ENCODE peak calls at places on chromosomes 13 and 19, in four cellular contexts. T is lung; Y is CD4-positive, CD25-positive, alpha-beta regulatory T cell; P is lower lobe of right lung. F is an unnamed sample.

GRCh38 chr19:3573162-3573857 is 566 bp downstream of the HMG20B start:
- DNase-seq in T (peak; percentile 45), Y (no peak), P (peak; percentile 69), F (no peak)

GRCh38 chr13:40993119-40993518 is 26.0 kb downstream of the ELF1 start:
- DNase-seq in T (no peak), Y (no peak), P (no peak), F (no peak)

GRCh38 chr19:50694815-50695145 is 24.8 kb downstream of the SHANK1 start:
- DNase-seq in T (no peak), Y (no peak), P (no peak), F (no peak)

GRCh38 chr19:15260939-15261338 is 28.7 kb upstream of the EPHX3 start:
- DNase-seq in T (no peak), Y (no peak), P (no peak), F (no peak)

GRCh38 chr19:38932425-38933179 is 1.9 kb downstream of the MRPS12 start:
- DNase-seq in T (no peak), Y (peak; percentile 37), P (no peak), F (no peak)

GRCh38 chr13:112643759-112644459 is 45.9 kb upstream of the ATP11A start:
- DNase-seq in T (peak; percentile 78), Y (no peak), P (peak; percentile 84), F (no peak)

GRCh38 chr19:42313096-42313839 is at the start of gene TMEM145:
- DNase-seq in T (no peak), Y (peak; percentile 28), P (no peak), F (no peak)

GRCh38 chr13:25951831-25952230 is 100.0 kb downstream of the SHISA2 start:
- DNase-seq in T (no peak), Y (no peak), P (no peak), F (no peak)

GRCh38 chr19:6465006-6465405 is 935 bp downstream of the CRB3 start:
- DNase-seq in T (peak; percentile 53), Y (no peak), P (no peak), F (no peak)

GRCh38 chr19:18737954-18738351 is 53.2 kb downstream of the COMP start:
- DNase-seq in T (no peak), Y (no peak), P (no peak), F (no peak)

GRCh38 chr19:57290970-57291369 is 10.7 kb downstream of the ZNF460 start:
- DNase-seq in T (no peak), Y (no peak), P (no peak), F (no peak)

GRCh38 chr19:45306522-45307027 is 16.1 kb downstream of the CKM start:
- DNase-seq in T (no peak), Y (no peak), P (no peak), F (no peak)

GRCh38 chr19:31937983-31938382 is 407.4 kb upstream of the ZNF507 start:
- DNase-seq in T (no peak), Y (no peak), P (no peak), F (no peak)

GRCh38 chr19:51407631-51408131 is 9.8 kb downstream of the SIGLEC10 start:
- DNase-seq in T (no peak), Y (no peak), P (no peak), F (no peak)

GRCh38 chr13:73835138-73835721 is 299.0 kb downstream of the KLF12 start:
- DNase-seq in T (no peak), Y (peak; percentile 58), P (no peak), F (no peak)

GRCh38 chr13:20064128-20064527 is 96.7 kb downstream of the GJA3 start:
- DNase-seq in T (no peak), Y (no peak), P (no peak), F (no peak)

GRCh38 chr13:20065516-20065915 is 95.3 kb downstream of the GJA3 start:
- DNase-seq in T (no peak), Y (no peak), P (no peak), F (no peak)

GRCh38 chr13:20073775-20074174 is 87.1 kb downstream of the GJA3 start:
- DNase-seq in T (no peak), Y (no peak), P (no peak), F (no peak)

GRCh38 chr13:20074956-20075355 is 85.9 kb downstream of the GJA3 start:
- DNase-seq in T (no peak), Y (no peak), P (no peak), F (no peak)

GRCh38 chr13:20069956-20070355 is 90.9 kb downstream of the GJA3 start:
- DNase-seq in T (no peak), Y (no peak), P (no peak), F (no peak)
- H3K9me3 ChIP-seq in T (no peaks in the 10 kb centered on the region), Y (no peaks in the 10 kb centered on the region), P (no peaks in the 10 kb centered on the region), F (no peaks in the 10 kb centered on the region)

GRCh38 chr19:246551-246950 is 44.7 kb downstream of the PLPP2 start:
- DNase-seq in T (no peak), Y (no peak), P (peak; percentile 47), F (no peak)
- H3K9me3 ChIP-seq in T (no peaks in the 10 kb centered on the region), Y (no peaks in the 10 kb centered on the region), P (no peaks in the 10 kb centered on the region), F (no peaks in the 10 kb centered on the region)

GRCh38 chr13:80389073-80390038 is 48.4 kb upstream of the SPRY2 start:
- DNase-seq in T (no peak), Y (no peak), P (no peak), F (no peak)
- H3K9me3 ChIP-seq in T (peaks cover 7% of the 10 kb centered on the region), Y (peaks cover 2% of the 10 kb centered on the region), P (peaks cover 6% of the 10 kb centered on the region), F (peaks cover 3% of the 10 kb centered on the region)

GRCh38 chr19:11684987-11685675 is 53.6 kb downstream of the ZNF823 start:
- DNase-seq in T (no peak), Y (no peak), P (no peak), F (no peak)
- H3K9me3 ChIP-seq in T (peaks cover 10% of the 10 kb centered on the region), Y (peaks cover 34% of the 10 kb centered on the region), P (peaks cover 43% of the 10 kb centered on the region), F (peaks cover 7% of the 10 kb centered on the region)

GRCh38 chr19:22427587-22428298 is 5.6 kb upstream of the ZNF98 start:
- DNase-seq in T (no peak), Y (no peak), P (no peak), F (no peak)
- H3K9me3 ChIP-seq in T (no peaks in the 10 kb centered on the region), Y (peaks cover 11% of the 10 kb centered on the region), P (peaks cover 22% of the 10 kb centered on the region), F (no peaks in the 10 kb centered on the region)

GRCh38 chr19:44156475-44156874 is 8.4 kb upstream of the ZNF226 start:
- DNase-seq in T (no peak), Y (no peak), P (no peak), F (no peak)
- H3K9me3 ChIP-seq in T (peaks cover 21% of the 10 kb centered on the region), Y (peaks cover 65% of the 10 kb centered on the region), P (peaks cover 88% of the 10 kb centered on the region), F (peaks cover 34% of the 10 kb centered on the region)

DNA sequence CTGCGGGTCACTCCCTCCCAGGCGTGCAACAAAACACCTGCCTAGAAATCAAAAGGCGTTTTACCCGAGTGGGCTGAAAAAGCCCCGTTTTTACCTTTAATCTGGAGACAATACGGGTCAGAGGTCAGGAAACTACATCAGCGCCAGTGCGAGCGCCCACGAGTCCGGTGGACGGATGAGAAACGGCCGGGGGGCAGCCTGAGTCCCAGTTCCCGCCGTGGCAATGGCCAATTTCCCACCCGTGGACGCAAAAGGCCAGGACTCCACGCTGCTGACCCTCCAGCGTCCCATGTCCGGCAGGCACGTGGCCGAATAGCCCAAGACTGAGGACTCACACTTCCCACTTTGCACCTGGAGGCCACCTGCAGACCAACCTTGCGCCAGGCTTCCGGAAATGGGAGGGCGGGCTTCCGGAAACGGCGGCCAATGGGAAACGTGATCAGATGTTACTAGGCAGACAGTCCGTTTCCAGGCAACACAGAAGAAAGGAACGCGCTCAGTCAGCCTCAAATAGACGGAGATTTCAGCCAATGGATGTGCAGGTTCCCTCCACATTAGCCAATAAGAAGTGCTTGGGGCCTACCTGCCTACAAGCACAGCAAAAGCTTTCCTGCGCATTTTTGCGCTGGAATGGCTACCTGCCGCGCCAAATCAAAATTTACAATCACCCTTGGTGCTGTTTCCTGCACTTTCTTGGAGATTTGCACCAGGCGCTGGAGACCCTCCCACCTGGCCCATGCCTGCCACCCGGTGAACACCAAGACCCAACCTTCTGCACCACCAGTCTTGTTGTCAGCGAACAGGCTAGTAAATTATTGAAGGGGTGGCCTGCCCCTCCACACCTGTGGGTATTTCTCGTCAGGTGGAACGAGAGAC is 47.4 kb downstream of the ZFP14 start:
- DNase-seq in T (peak; percentile 75), Y (peak; percentile 70), P (peak; percentile 70), F (peak; percentile 39)
- H3K9me3 ChIP-seq in T (no peaks in the 10 kb centered on the region), Y (peaks cover 24% of the 10 kb centered on the region), P (peaks cover 14% of the 10 kb centered on the region), F (peaks cover 5% of the 10 kb centered on the region)

GRCh38 chr19:30227071-30227621 is 145.0 kb upstream of the ZNF536 start:
- DNase-seq in T (no peak), Y (no peak), P (no peak), F (no peak)
- H3K9me3 ChIP-seq in T (no peaks in the 10 kb centered on the region), Y (no peaks in the 10 kb centered on the region), P (no peaks in the 10 kb centered on the region), F (no peaks in the 10 kb centered on the region)

F was measured in T-helper 17 cell.